ENCODE peak calls at places on chromosomes 3 and 15, in eight cellular contexts. X is activated CD4-positive, alpha-beta memory T cell treated with anti-CD3 and anti-CD28 coated beads for 36 hours; U is NCI-H774; Y is amniotic epithelial cell; H is iPS DF 19.7; T is A549; B is activated gamma-delta T cell treated with Interleukin-2 at 50 U/mL for 16 hours; O is D341Med. F is an unnamed sample.

GRCh38 chr3:108409791-108410190 is 100.6 kb downstream of the MYH15 start:
- DNase-seq in X (no peak), U (no peak), Y (no peak), H (no peak), T (no peak), B (no peak), O (no peak), F (no peak)

GRCh38 chr3:147361671-147362420 is 44.5 kb downstream of the ZIC4 start:
- DNase-seq in X (peak), U (peak), Y (no peak), H (no peak), T (no peak), B (no peak), O (peak), F (peak)

GRCh38 chr3:119885746-119886530 is 104.0 kb downstream of the NR1I2 start:
- DNase-seq in X (no peak), U (no peak), Y (peak), H (no peak), T (no peak), B (no peak), O (no peak), F (no peak)

GRCh38 chr3:114496021-114496434 is 202.2 kb downstream of the TIGIT start:
- DNase-seq in X (no peak), U (no peak), Y (peak), H (no peak), T (no peak), B (no peak), O (no peak), F (no peak)

GRCh38 chr15:85800460-85801123 is 5.9 kb upstream of the KLHL25 start:
- DNase-seq in X (no peak), U (peak), Y (peak), H (no peak), T (peak), B (no peak), O (no peak), F (peak)

GRCh38 chr15:98860647-98861041 is 146.9 kb downstream of the PGPEP1L start:
- DNase-seq in X (no peak), U (no peak), Y (no peak), H (no peak), T (no peak), B (no peak), O (no peak), F (no peak)

GRCh38 chr3:185215873-185216586 is 37.8 kb downstream of the EHHADH start:
- DNase-seq in X (no peak), U (peak), Y (peak), H (no peak), T (no peak), B (no peak), O (no peak), F (no peak)

GRCh38 chr15:68271854-68272471 is 5.6 kb upstream of the FEM1B start:
- DNase-seq in X (no peak), U (peak), Y (peak), H (no peak), T (peak), B (no peak), O (no peak), F (peak)

GRCh38 chr3:184582583-184582982 is 21.0 kb downstream of the EPHB3 start:
- DNase-seq in X (no peak), U (no peak), Y (peak), H (peak), T (no peak), B (no peak), O (no peak), F (peak)

GRCh38 chr3:15536856-15537255 is 15.3 kb upstream of the COLQ start:
- DNase-seq in X (no peak), U (no peak), Y (no peak), H (no peak), T (no peak), B (no peak), O (no peak), F (no peak)

GRCh38 chr3:52429779-52430415 is 15.0 kb downstream of the SEMA3G start:
- DNase-seq in X (no peak), U (no peak), Y (no peak), H (no peak), T (no peak), B (no peak), O (no peak), F (no peak)

GRCh38 chr3:64276131-64276530 is 50.9 kb upstream of the PRICKLE2 start:
- DNase-seq in X (no peak), U (no peak), Y (no peak), H (no peak), T (no peak), B (no peak), O (no peak), F (no peak)

GRCh38 chr3:178971614-178972013 is 100.0 kb downstream of the ZMAT3 start:
- DNase-seq in X (no peak), U (no peak), Y (peak), H (no peak), T (no peak), B (no peak), O (no peak), F (no peak)

GRCh38 chr15:92637621-92638020 is 18.0 kb downstream of the FAM174B start:
- DNase-seq in X (no peak), U (no peak), Y (no peak), H (no peak), T (no peak), B (no peak), O (no peak), F (peak)

GRCh38 chr3:12947504-12948369 is 106.4 kb upstream of the RPL32 start:
- DNase-seq in X (no peak), U (no peak), Y (peak), H (no peak), T (peak), B (no peak), O (no peak), F (no peak)

GRCh38 chr3:131756405-131756804 is 253.6 kb upstream of the MRPL3 start:
- DNase-seq in X (no peak), U (no peak), Y (no peak), H (no peak), T (no peak), B (no peak), O (no peak), F (peak)

GRCh38 chr15:70627734-70628541 is 135.4 kb downstream of the UACA start:
- DNase-seq in X (no peak), U (no peak), Y (peak), H (no peak), T (no peak), B (no peak), O (no peak), F (peak)

GRCh38 chr3:55735976-55736375 is 248.9 kb upstream of the WNT5A start:
- DNase-seq in X (no peak), U (no peak), Y (peak), H (no peak), T (no peak), B (no peak), O (no peak), F (no peak)

GRCh38 chr3:34005886-34006285 is 207.5 kb downstream of the PDCD6IP start:
- DNase-seq in X (no peak), U (no peak), Y (peak), H (no peak), T (no peak), B (no peak), O (no peak), F (no peak)

GRCh38 chr3:187314176-187314575 is 22.6 kb upstream of the MASP1 start:
- DNase-seq in X (no peak), U (no peak), Y (no peak), H (no peak), T (no peak), B (no peak), O (no peak), F (no peak)

GRCh38 chr15:35693286-35693685 is 147.3 kb upstream of the DPH6 start:
- DNase-seq in X (no peak), U (no peak), Y (peak), H (no peak), T (no peak), B (no peak), O (no peak), F (no peak)

GRCh38 chr3:60887574-60887973 is 363.7 kb downstream of the FHIT start:
- DNase-seq in X (no peak), U (no peak), Y (no peak), H (no peak), T (no peak), B (no peak), O (no peak), F (no peak)

GRCh38 chr3:48765376-48765775 is 48.4 kb upstream of the IP6K2 start:
- DNase-seq in X (no peak), U (no peak), Y (peak), H (no peak), T (peak), B (no peak), O (peak), F (peak)

GRCh38 chr3:141148770-141149169 is 82.9 kb upstream of the PXYLP1 start:
- DNase-seq in X (no peak), U (no peak), Y (no peak), H (no peak), T (no peak), B (no peak), O (no peak), F (no peak)

GRCh38 chr3:33355611-33356010 is 78.4 kb downstream of the FBXL2 start:
- DNase-seq in X (no peak), U (no peak), Y (peak), H (no peak), T (no peak), B (no peak), O (no peak), F (no peak)

F was measured in WERI-Rb-1.